ENCODE peak calls at places on chromosomes 11 and 22, in six cellular contexts. One of them, this sample, is unnamed. For H3K4me1, the result is how much of the 10 kb centered on the place peaks cover.

GRCh38 chr22:48145738-48146137 is 1383.3 kb downstream of the TBC1D22A start:
- DNase-seq in body of pancreas: no peak
- DNase-seq in naive thymus-derived CD4-positive, alpha-beta T cell: no peak
- DNase-seq in thoracic aorta: no peak
- DNase-seq in neural progenitor cell: no peak
- DNase-seq in tibial nerve: no peak
- DNase-seq in this sample: no peak

GRCh38 chr11:124769804-124770774 is 8.0 kb upstream of the ESAM start:
- DNase-seq in body of pancreas: no peak
- DNase-seq in naive thymus-derived CD4-positive, alpha-beta T cell: no peak
- DNase-seq in thoracic aorta: no peak
- DNase-seq in neural progenitor cell: no peak
- DNase-seq in tibial nerve: no peak
- DNase-seq in this sample: no peak

GRCh38 chr22:37173709-37174108 is 14.3 kb downstream of the C1QTNF6 start:
- DNase-seq in body of pancreas: no peak
- DNase-seq in naive thymus-derived CD4-positive, alpha-beta T cell: no peak
- DNase-seq in thoracic aorta: no peak
- DNase-seq in neural progenitor cell: no peak
- DNase-seq in tibial nerve: peak
- DNase-seq in this sample: no peak

GRCh38 chr11:6746086-6746618 is 25.6 kb downstream of the OR2AG2 start:
- DNase-seq in body of pancreas: no peak
- DNase-seq in naive thymus-derived CD4-positive, alpha-beta T cell: peak
- DNase-seq in thoracic aorta: no peak
- DNase-seq in neural progenitor cell: no peak
- DNase-seq in tibial nerve: no peak
- DNase-seq in this sample: no peak

GRCh38 chr11:8080674-8081590 is at the start of gene TUB:
- DNase-seq in body of pancreas: no peak
- DNase-seq in naive thymus-derived CD4-positive, alpha-beta T cell: no peak
- DNase-seq in thoracic aorta: no peak
- DNase-seq in neural progenitor cell: peak
- DNase-seq in tibial nerve: no peak
- DNase-seq in this sample: peak

GRCh38 chr11:61041755-61042518 is 60.4 kb upstream of the CD5 start:
- DNase-seq in body of pancreas: peak
- DNase-seq in naive thymus-derived CD4-positive, alpha-beta T cell: peak
- DNase-seq in thoracic aorta: no peak
- DNase-seq in neural progenitor cell: peak
- DNase-seq in tibial nerve: no peak
- DNase-seq in this sample: peak

GRCh38 chr22:49084203-49084602 is 743.5 kb downstream of the BRD1 start:
- DNase-seq in body of pancreas: no peak
- DNase-seq in naive thymus-derived CD4-positive, alpha-beta T cell: no peak
- DNase-seq in thoracic aorta: no peak
- DNase-seq in neural progenitor cell: no peak
- DNase-seq in tibial nerve: no peak
- DNase-seq in this sample: no peak

GRCh38 chr11:97860237-97860636 is 1160.5 kb upstream of the CNTN5 start:
- DNase-seq in body of pancreas: no peak
- DNase-seq in naive thymus-derived CD4-positive, alpha-beta T cell: no peak
- DNase-seq in thoracic aorta: no peak
- DNase-seq in neural progenitor cell: no peak
- DNase-seq in tibial nerve: no peak
- DNase-seq in this sample: no peak

GRCh38 chr22:41966607-41967240 is 2.5 kb upstream of the SEPTIN3 start:
- DNase-seq in body of pancreas: peak
- DNase-seq in naive thymus-derived CD4-positive, alpha-beta T cell: peak
- DNase-seq in thoracic aorta: no peak
- DNase-seq in neural progenitor cell: peak
- DNase-seq in tibial nerve: peak
- DNase-seq in this sample: no peak

GRCh38 chr11:14270690-14271542 is 88.1 kb downstream of the RRAS2 start:
- DNase-seq in body of pancreas: no peak
- DNase-seq in naive thymus-derived CD4-positive, alpha-beta T cell: no peak
- DNase-seq in thoracic aorta: no peak
- DNase-seq in neural progenitor cell: no peak
- DNase-seq in tibial nerve: no peak
- DNase-seq in this sample: no peak

GRCh38 chr11:47791774-47792173 is 24.6 kb upstream of the FNBP4 start:
- DNase-seq in body of pancreas: no peak
- DNase-seq in naive thymus-derived CD4-positive, alpha-beta T cell: no peak
- DNase-seq in thoracic aorta: no peak
- DNase-seq in neural progenitor cell: no peak
- DNase-seq in tibial nerve: no peak
- DNase-seq in this sample: no peak

GRCh38 chr11:123594188-123594901 is 60.1 kb downstream of the SCN3B start:
- DNase-seq in body of pancreas: no peak
- DNase-seq in naive thymus-derived CD4-positive, alpha-beta T cell: no peak
- DNase-seq in thoracic aorta: no peak
- DNase-seq in neural progenitor cell: no peak
- DNase-seq in tibial nerve: no peak
- DNase-seq in this sample: no peak

GRCh38 chr22:49965291-49966040 is 4.9 kb downstream of the PIM3 start:
- DNase-seq in body of pancreas: peak
- DNase-seq in naive thymus-derived CD4-positive, alpha-beta T cell: no peak
- DNase-seq in thoracic aorta: no peak
- DNase-seq in neural progenitor cell: peak
- DNase-seq in tibial nerve: no peak
- DNase-seq in this sample: peak

GRCh38 chr22:47395481-47395880 is 633.0 kb downstream of the TBC1D22A start:
- DNase-seq in body of pancreas: peak
- DNase-seq in naive thymus-derived CD4-positive, alpha-beta T cell: no peak
- DNase-seq in thoracic aorta: no peak
- DNase-seq in neural progenitor cell: no peak
- DNase-seq in tibial nerve: no peak
- DNase-seq in this sample: no peak

GRCh38 chr11:43955381-43956118 is 13.1 kb downstream of the C11orf96 start:
- DNase-seq in body of pancreas: no peak
- DNase-seq in naive thymus-derived CD4-positive, alpha-beta T cell: no peak
- DNase-seq in thoracic aorta: no peak
- DNase-seq in neural progenitor cell: no peak
- DNase-seq in tibial nerve: no peak
- DNase-seq in this sample: no peak

GRCh38 chr11:46270707-46271106 is 6.8 kb upstream of the CREB3L1 start:
- DNase-seq in body of pancreas: no peak
- DNase-seq in naive thymus-derived CD4-positive, alpha-beta T cell: no peak
- DNase-seq in thoracic aorta: no peak
- DNase-seq in neural progenitor cell: no peak
- DNase-seq in tibial nerve: no peak
- DNase-seq in this sample: no peak

GRCh38 chr11:46273511-46274205 is 3.8 kb upstream of the CREB3L1 start:
- DNase-seq in body of pancreas: peak
- DNase-seq in naive thymus-derived CD4-positive, alpha-beta T cell: no peak
- DNase-seq in thoracic aorta: no peak
- DNase-seq in neural progenitor cell: no peak
- DNase-seq in tibial nerve: no peak
- DNase-seq in this sample: peak

GRCh38 chr11:46271407-46271806 is 6.1 kb upstream of the CREB3L1 start:
- DNase-seq in body of pancreas: no peak
- DNase-seq in naive thymus-derived CD4-positive, alpha-beta T cell: no peak
- DNase-seq in thoracic aorta: no peak
- DNase-seq in neural progenitor cell: no peak
- DNase-seq in tibial nerve: no peak
- DNase-seq in this sample: no peak

GRCh38 chr11:46272816-46273427 is 4.5 kb upstream of the CREB3L1 start:
- DNase-seq in body of pancreas: peak
- DNase-seq in naive thymus-derived CD4-positive, alpha-beta T cell: no peak
- DNase-seq in thoracic aorta: no peak
- DNase-seq in neural progenitor cell: no peak
- DNase-seq in tibial nerve: peak
- DNase-seq in this sample: peak

DNA sequence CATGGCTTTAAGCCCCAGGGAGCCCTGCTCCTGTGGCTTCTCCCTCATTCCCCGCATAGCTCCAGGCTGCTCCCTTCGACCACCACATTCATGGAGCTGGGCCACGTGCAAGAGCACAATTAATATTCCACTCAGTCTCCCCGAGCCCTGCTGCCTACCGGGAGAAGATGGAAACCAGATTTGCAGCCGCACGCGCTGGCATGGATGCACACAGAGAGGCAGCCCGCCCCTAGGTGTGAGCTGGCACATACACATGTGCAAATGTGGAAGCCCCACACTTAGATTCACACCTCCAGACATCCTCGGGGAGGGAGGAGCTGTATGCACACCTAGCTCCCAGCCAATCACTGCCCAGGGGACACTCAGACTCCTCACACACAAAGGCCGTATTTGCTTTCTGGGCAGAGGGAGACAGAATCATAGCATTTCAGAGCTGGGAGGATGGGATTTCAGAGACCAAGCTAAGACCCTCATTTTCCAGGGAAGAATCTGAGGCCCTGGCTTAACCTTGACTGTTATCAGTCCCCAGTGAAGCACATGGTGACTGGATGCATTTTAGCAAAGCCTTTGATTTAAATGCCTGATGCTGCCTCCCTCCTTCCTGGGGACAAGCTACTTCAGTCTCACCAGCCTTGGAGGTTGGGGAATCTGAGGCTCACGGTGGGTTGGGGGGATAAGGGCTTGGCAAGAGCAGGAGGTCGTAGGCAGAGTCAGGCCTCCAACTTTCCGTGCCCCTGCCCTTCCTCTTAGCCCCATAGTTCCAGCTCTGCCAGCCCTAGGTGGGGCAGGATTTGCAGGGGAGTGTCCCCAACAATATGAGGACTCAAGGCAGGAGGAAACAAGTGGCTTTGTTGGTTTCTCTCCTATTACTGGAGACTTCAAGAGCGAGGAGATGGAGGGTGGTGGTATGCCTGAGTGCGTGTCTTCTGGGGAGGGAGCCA is 5.3 kb upstream of the CREB3L1 start:
- DNase-seq in body of pancreas: no peak
- DNase-seq in naive thymus-derived CD4-positive, alpha-beta T cell: no peak
- DNase-seq in thoracic aorta: no peak
- DNase-seq in neural progenitor cell: no peak
- DNase-seq in tibial nerve: no peak
- DNase-seq in this sample: no peak
- H3K4me1 ChIP-seq in body of pancreas: half or more
- H3K4me1 ChIP-seq in naive thymus-derived CD4-positive, alpha-beta T cell: under half
- H3K4me1 ChIP-seq in thoracic aorta: under half
- H3K4me1 ChIP-seq in neural progenitor cell: under half
- H3K4me1 ChIP-seq in tibial nerve: half or more
- H3K4me1 ChIP-seq in this sample: under half

DNA sequence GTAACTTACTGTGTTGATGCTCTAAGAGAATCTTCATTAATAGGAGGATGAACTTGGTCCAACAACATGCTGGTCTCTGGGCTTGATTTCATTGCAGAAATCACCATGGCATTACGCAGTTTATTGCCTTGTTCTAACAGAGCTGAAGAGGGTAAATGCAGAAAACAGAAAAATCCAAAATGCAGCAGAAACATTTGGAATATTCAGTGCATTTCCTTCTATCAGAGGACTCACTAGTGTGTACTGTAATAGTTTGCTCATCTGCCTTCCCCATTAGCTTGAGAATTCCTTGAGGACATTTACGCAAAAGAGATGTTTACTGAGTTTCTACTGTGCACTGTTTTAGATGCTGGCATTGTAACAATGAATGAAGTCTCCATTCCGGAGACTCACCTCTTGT is 37.4 kb downstream of the C2CD3 start:
- DNase-seq in body of pancreas: no peak
- DNase-seq in naive thymus-derived CD4-positive, alpha-beta T cell: no peak
- DNase-seq in thoracic aorta: no peak
- DNase-seq in neural progenitor cell: no peak
- DNase-seq in tibial nerve: no peak
- DNase-seq in this sample: no peak
- H3K27ac ChIP-seq in body of pancreas: no peak
- H3K27ac ChIP-seq in naive thymus-derived CD4-positive, alpha-beta T cell: no peak
- H3K27ac ChIP-seq in thoracic aorta: no peak
- H3K27ac ChIP-seq in neural progenitor cell: no peak
- H3K27ac ChIP-seq in tibial nerve: no peak
- H3K27ac ChIP-seq in this sample: no peak

GRCh38 chr22:39311592-39312400 is 7.6 kb downstream of the RPL3 start:
- DNase-seq in body of pancreas: no peak
- DNase-seq in naive thymus-derived CD4-positive, alpha-beta T cell: no peak
- DNase-seq in thoracic aorta: no peak
- DNase-seq in neural progenitor cell: no peak
- DNase-seq in tibial nerve: no peak
- DNase-seq in this sample: no peak
- H3K4me1 ChIP-seq in body of pancreas: under half
- H3K4me1 ChIP-seq in naive thymus-derived CD4-positive, alpha-beta T cell: under half
- H3K4me1 ChIP-seq in thoracic aorta: under half
- H3K4me1 ChIP-seq in neural progenitor cell: under half
- H3K4me1 ChIP-seq in tibial nerve: half or more
- H3K4me1 ChIP-seq in this sample: under half

GRCh38 chr11:24406389-24406788 is 90.5 kb upstream of the LUZP2 start:
- DNase-seq in body of pancreas: no peak
- DNase-seq in naive thymus-derived CD4-positive, alpha-beta T cell: no peak
- DNase-seq in thoracic aorta: no peak
- DNase-seq in neural progenitor cell: peak
- DNase-seq in tibial nerve: no peak
- DNase-seq in this sample: no peak
- H3K27ac ChIP-seq in body of pancreas: no peak
- H3K27ac ChIP-seq in naive thymus-derived CD4-positive, alpha-beta T cell: no peak
- H3K27ac ChIP-seq in thoracic aorta: no peak
- H3K27ac ChIP-seq in neural progenitor cell: no peak
- H3K27ac ChIP-seq in tibial nerve: no peak
- H3K27ac ChIP-seq in this sample: no peak

GRCh38 chr11:63911440-63911839 is 5.5 kb downstream of the RCOR2 start:
- DNase-seq in body of pancreas: no peak
- DNase-seq in naive thymus-derived CD4-positive, alpha-beta T cell: no peak
- DNase-seq in thoracic aorta: no peak
- DNase-seq in neural progenitor cell: peak
- DNase-seq in tibial nerve: no peak
- DNase-seq in this sample: no peak
- H3K4me1 ChIP-seq in body of pancreas: under half
- H3K4me1 ChIP-seq in naive thymus-derived CD4-positive, alpha-beta T cell: under half
- H3K4me1 ChIP-seq in thoracic aorta: under half
- H3K4me1 ChIP-seq in neural progenitor cell: half or more
- H3K4me1 ChIP-seq in tibial nerve: half or more
- H3K4me1 ChIP-seq in this sample: under half